ENCODE peak calls at places on chromosomes 7 and 10, in nine cellular contexts. M, Z, C, X, Y, H, R, S and A are unnamed samples.
A peak's percentile ranks its signal among the peaks of the same experiment; 100 is the strongest.

GRCh38 chr10:70722820-70723424 is 50.6 kb downstream of the ADAMTS14 start:
- DNase-seq in Z (no peak), C (peak; percentile 33), Y (no peak), X (peak; percentile 11), M (no peak), H (peak; percentile 69), S (no peak), R (no peak), A (no peak)

GRCh38 chr10:52639652-52640051 is 132.9 kb downstream of the MBL2 start:
- DNase-seq in M (no peak), S (no peak), C (no peak), R (no peak), X (no peak), Z (no peak), H (no peak), Y (no peak), A (no peak)

GRCh38 chr10:5873515-5873995 is 16.1 kb downstream of the ANKRD16 start:
- DNase-seq in X (peak; percentile 86), M (peak; percentile 69), C (peak; percentile 71), Y (peak; percentile 75), R (peak; percentile 85), Z (no peak), S (peak; percentile 69), H (peak; percentile 79), A (peak; percentile 89)

GRCh38 chr10:74047871-74048270 is 50.0 kb downstream of the VCL start:
- DNase-seq in X (peak; percentile 47), H (peak; percentile 67), C (no peak), Y (no peak), S (no peak), Z (no peak), R (no peak), M (no peak), A (no peak)

GRCh38 chr7:33185786-33186185 is 56.4 kb downstream of the BBS9 start:
- DNase-seq in C (peak; percentile 41), X (peak; percentile 77), S (peak; percentile 14), Z (no peak), R (peak; percentile 46), H (peak; percentile 68), Y (no peak), M (no peak), A (no peak)

GRCh38 chr7:124403112-124403511 is 362.5 kb downstream of the GPR37 start:
- DNase-seq in Z (no peak), C (no peak), M (no peak), X (no peak), Y (no peak), R (no peak), S (no peak), H (no peak), A (no peak)

GRCh38 chr10:9010093-9010492 is 955.6 kb downstream of the GATA3 start:
- DNase-seq in X (no peak), Y (no peak), S (no peak), C (no peak), M (no peak), Z (no peak), R (no peak), H (no peak), A (no peak)

GRCh38 chr7:5183155-5183554 is 6.9 kb upstream of the WIPI2 start:
- DNase-seq in H (no peak), X (no peak), C (no peak), Z (no peak), Y (no peak), S (no peak), R (no peak), M (no peak), A (no peak)

GRCh38 chr7:50621932-50622587 is 56.9 kb upstream of the DDC start:
- DNase-seq in X (peak; percentile 7), M (no peak), Z (no peak), R (no peak), C (no peak), H (no peak), Y (no peak), S (no peak), A (no peak)

GRCh38 chr7:142535123-142535779 is 214.0 kb upstream of the PRSS1 start:
- DNase-seq in Z (no peak), H (peak; percentile 92), C (peak; percentile 78), S (peak; percentile 81), M (no peak), X (peak; percentile 84), R (peak; percentile 62), Y (no peak), A (peak; percentile 88)

GRCh38 chr7:90596745-90597526 is 815 bp downstream of the CDK14 start:
- DNase-seq in Y (no peak), X (peak; percentile 58), H (peak; percentile 47), R (peak; percentile 54), Z (no peak), C (no peak), S (peak; percentile 9), M (no peak), A (no peak)

GRCh38 chr7:100486753-100487446 is 3.2 kb downstream of the NYAP1 start:
- DNase-seq in M (no peak), X (no peak), Z (no peak), Y (no peak), H (peak; percentile 48), R (peak; percentile 4), C (no peak), S (no peak), A (peak; percentile 85)

GRCh38 chr7:154581251-154581890 is 421.6 kb downstream of the PAXIP1 start:
- DNase-seq in M (no peak), X (no peak), C (no peak), H (no peak), S (no peak), Z (no peak), Y (no peak), R (no peak), A (no peak)

GRCh38 chr7:154579711-154580110 is 423.2 kb downstream of the PAXIP1 start:
- DNase-seq in H (no peak), Y (no peak), C (no peak), Z (no peak), S (no peak), X (no peak), M (no peak), R (no peak), A (no peak)

GRCh38 chr7:154583454-154583853 is 419.5 kb downstream of the PAXIP1 start:
- DNase-seq in S (no peak), C (no peak), M (no peak), Y (no peak), H (no peak), Z (no peak), R (no peak), X (no peak), A (no peak)

GRCh38 chr7:154587812-154588211 is 415.1 kb downstream of the PAXIP1 start:
- DNase-seq in Y (no peak), X (no peak), Z (no peak), R (no peak), S (no peak), H (no peak), C (no peak), M (no peak), A (no peak)

DNA sequence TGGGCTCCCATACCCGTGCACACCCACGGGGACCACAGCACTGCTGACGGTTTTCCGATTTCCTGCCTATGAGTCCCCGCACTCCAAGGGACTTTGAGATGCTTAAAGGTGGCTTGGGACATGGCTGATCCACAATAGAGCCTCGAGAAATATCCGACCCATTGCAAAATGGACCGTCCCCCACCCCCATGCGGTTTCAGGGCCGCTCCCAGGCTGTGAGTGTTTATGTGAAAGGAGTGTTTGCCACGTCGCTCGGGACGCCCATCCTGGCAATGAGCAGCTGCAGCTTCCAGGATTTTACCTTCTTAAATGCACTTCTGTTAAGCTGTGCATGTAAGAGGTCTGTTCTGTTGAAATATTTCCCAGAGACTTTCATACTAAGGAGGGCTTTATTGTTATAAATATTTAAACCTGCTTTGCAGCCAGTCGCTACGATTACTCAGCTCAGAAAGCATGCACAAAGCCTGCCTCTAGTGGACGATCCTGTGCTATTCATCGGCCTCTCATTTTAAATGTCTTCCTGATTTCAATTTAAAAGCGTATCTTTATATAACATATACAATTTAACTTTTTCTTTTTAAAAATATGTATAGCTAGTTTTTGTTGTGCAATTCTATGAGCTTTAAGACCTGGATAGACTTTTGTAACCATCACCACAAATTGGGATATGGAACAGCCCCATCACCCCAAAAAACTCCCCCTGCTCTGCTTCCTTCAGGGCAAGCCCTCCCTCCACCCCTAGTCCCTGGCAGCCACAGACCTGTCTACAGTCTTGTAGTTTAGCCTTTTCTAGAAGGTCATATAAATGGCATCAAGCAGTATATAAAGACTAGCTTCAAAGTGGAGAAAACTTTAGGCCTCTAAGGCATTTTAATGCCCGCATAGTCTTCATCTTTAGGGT is 418.3 kb downstream of the PAXIP1 start:
- DNase-seq in H (no peak), Z (no peak), X (no peak), R (no peak), Y (no peak), S (no peak), C (no peak), M (no peak), A (no peak)
- TF ChIP-seq CTCF in H (no peak), Z (peak; percentile 45), X (no peak), R (no peak), Y (no peak), S (peak; percentile 48), C (peak; percentile 28), M (no peak), A (no peak)

GRCh38 chr7:49479421-49479820 is 294.0 kb upstream of the VWC2 start:
- DNase-seq in X (no peak), H (no peak), S (no peak), Y (no peak), M (no peak), R (no peak), Z (no peak), C (no peak), A (no peak)
- TF ChIP-seq CTCF in X (no peak), H (no peak), S (no peak), Y (no peak), M (no peak), R (no peak), Z (no peak), C (no peak), A (no peak)

GRCh38 chr7:75987805-75988630 is 6.4 kb downstream of the TMEM120A start:
- DNase-seq in Z (no peak), Y (no peak), R (no peak), X (no peak), S (no peak), H (no peak), M (peak; percentile 32), C (no peak), A (no peak)
- TF ChIP-seq CTCF in Z (no peak), Y (no peak), R (no peak), X (no peak), S (no peak), H (no peak), M (no peak), C (no peak), A (no peak)

DNA sequence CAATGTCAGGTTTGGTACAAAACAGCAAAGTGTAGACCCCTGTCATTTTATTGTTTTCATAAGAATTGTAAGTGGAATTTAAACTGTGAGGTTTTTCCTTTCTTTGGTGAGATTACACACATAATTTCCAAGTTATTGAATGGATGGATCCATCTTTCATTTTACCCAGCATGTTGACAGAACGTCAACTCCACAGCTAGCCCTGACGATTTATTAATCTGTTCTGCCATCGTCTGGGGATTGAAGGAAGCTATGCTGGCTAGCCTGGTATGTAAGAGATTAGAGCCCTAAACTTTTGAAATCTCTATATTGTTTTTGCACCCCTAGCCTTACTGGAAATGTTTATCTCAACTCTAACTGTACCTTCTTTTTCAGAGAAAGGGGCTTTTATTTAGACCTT is 8.6 kb downstream of the WNT16 start:
- DNase-seq in M (no peak), Y (no peak), C (no peak), X (peak; percentile 44), S (no peak), H (no peak), Z (no peak), R (no peak), A (no peak)
- TF ChIP-seq CTCF in M (no peak), Y (no peak), C (peak; percentile 40), X (peak; percentile 14), S (no peak), H (peak; percentile 3), Z (no peak), R (peak; percentile 44), A (peak; percentile 64)